ENCODE peak calls at places on chromosomes 12 and 14, in eight cellular contexts. F is fibroblast of lung; K is PC-9; L is left ventricle myocardium superior; G is non-pigmented ciliary epithelial cell; J is stimulated activated CD4-positive, alpha-beta T cell treated with anti-CD3 and anti-CD28 coated beads, Interleukin-12 subunit alpha, Interleukin-12 subunit beta, amount 100 ng/mL, for 4 hours; N is CD4-positive, alpha-beta memory T cell; U is immature natural killer cell. V is an unnamed sample.

GRCh38 chr12:18258929-18259328 is 2.4 kb upstream of the PIK3C2G start:
- DNase-seq in U (no peak), L (no peak), N (no peak), J (no peak), G (no peak), K (no peak), F (no peak), V (no peak)

GRCh38 chr12:1369942-1370620 is 224.3 kb downstream of the FBXL14 start:
- DNase-seq in G (no peak), N (no peak), U (no peak), K (no peak), F (no peak), J (no peak), L (no peak), V (no peak)

GRCh38 chr14:51638071-51638944 is 13.4 kb upstream of the FRMD6 start:
- DNase-seq in U (no peak), J (no peak), N (no peak), G (no peak), K (no peak), L (no peak), F (no peak), V (no peak)

GRCh38 chr14:90561920-90562319 is 165.1 kb downstream of the CALM1 start:
- DNase-seq in L (no peak), N (no peak), G (no peak), K (no peak), F (no peak), U (no peak), J (no peak), V (no peak)

GRCh38 chr12:105272814-105273416 is 36.9 kb upstream of the APPL2 start:
- DNase-seq in F (no peak), N (no peak), K (no peak), J (no peak), U (no peak), L (no peak), G (no peak), V (no peak)

GRCh38 chr12:124947561-124948398 is 33.3 kb upstream of the UBC start:
- DNase-seq in L (peak), U (no peak), G (no peak), F (no peak), N (no peak), J (no peak), K (no peak), V (no peak)

GRCh38 chr12:50401383-50402155 is 884 bp downstream of the LARP4 start:
- DNase-seq in J (no peak), F (peak), G (no peak), K (peak), U (no peak), L (no peak), N (no peak), V (no peak)

GRCh38 chr14:75422169-75422568 is 5.7 kb upstream of the JDP2 start:
- DNase-seq in U (no peak), L (no peak), N (no peak), F (peak), K (peak), J (no peak), G (no peak), V (no peak)

GRCh38 chr12:118064608-118065007 is 3.6 kb upstream of the WSB2 start:
- DNase-seq in N (no peak), L (no peak), K (no peak), J (no peak), F (no peak), U (no peak), G (no peak), V (no peak)

GRCh38 chr14:103144085-103144484 is 20.8 kb downstream of the TNFAIP2 start:
- DNase-seq in F (peak), U (no peak), G (no peak), K (peak), N (no peak), L (no peak), J (no peak), V (no peak)

GRCh38 chr12:802242-802995 is 50.0 kb downstream of the WNK1 start:
- DNase-seq in J (no peak), N (no peak), G (no peak), F (peak), K (no peak), L (no peak), U (no peak), V (no peak)

GRCh38 chr14:33307691-33308369 is 369.2 kb downstream of the NPAS3 start:
- DNase-seq in J (no peak), F (peak), N (no peak), L (no peak), G (peak), U (no peak), K (no peak), V (no peak)

GRCh38 chr14:105481886-105482454 is 4.7 kb upstream of the CRIP1 start:
- DNase-seq in U (peak), K (peak), G (peak), F (peak), N (peak), J (peak), L (peak), V (peak)

GRCh38 chr12:84497819-84498218 is 414.8 kb downstream of the SLC6A15 start:
- DNase-seq in N (no peak), L (no peak), F (peak), U (no peak), K (no peak), J (no peak), G (no peak), V (no peak)

GRCh38 chr12:1184402-1184801 is 193.4 kb downstream of the ERC1 start:
- DNase-seq in U (no peak), F (no peak), L (no peak), J (no peak), K (no peak), N (no peak), G (peak), V (no peak)

GRCh38 chr12:92002195-92002649 is 143.4 kb downstream of the BTG1 start:
- DNase-seq in N (no peak), K (no peak), G (no peak), L (no peak), U (no peak), F (no peak), J (no peak), V (no peak)

GRCh38 chr14:100299238-100299560 is 7.0 kb downstream of the SLC25A29 start:
- DNase-seq in K (no peak), G (no peak), L (no peak), F (no peak), U (no peak), N (no peak), J (no peak), V (no peak)

GRCh38 chr12:64450711-64451486 is 1.0 kb upstream of the TBK1 start:
- DNase-seq in L (no peak), U (peak), J (no peak), K (no peak), F (peak), N (no peak), G (no peak), V (no peak)

GRCh38 chr14:104843006-104843405 is 22.1 kb upstream of the CEP170B start:
- DNase-seq in U (no peak), J (no peak), N (no peak), K (no peak), L (no peak), F (no peak), G (no peak), V (no peak)

V was measured in stimulated activated naive B cell treated with anti-CD40 and anti-IgM and Interleukin-4, amounts not matched to agents 10 μg/mL and 1 μg/mL and 100 μg/mL, for 72 hours.